ENCODE peak calls at places on chromosomes 2 and 18, in ten cellular contexts. K, L, H, X, Q, Z, R, J, A and W are unnamed samples.
A peak's percentile ranks its signal among the peaks of the same experiment; 100 is the strongest.

GRCh38 chr2:201907128-201907886 is 101.0 kb downstream of the CDK15 start:
- DNase-seq in K (no peak), L (no peak), H (no peak), X (no peak), Q (no peak), Z (no peak), R (no peak), J (no peak), A (no peak), W (no peak)

GRCh38 chr2:10048501-10049171 is 5.3 kb downstream of the KLF11 start:
- DNase-seq in K (no peak), L (peak; percentile 63), H (no peak), X (peak; percentile 48), Q (peak; percentile 42), Z (peak; percentile 62), R (peak; percentile 53), J (no peak), A (no peak), W (peak; percentile 52)

GRCh38 chr18:51753365-51754057 is 556.0 kb upstream of the MEX3C start:
- DNase-seq in K (no peak), L (no peak), H (no peak), X (no peak), Q (no peak), Z (no peak), R (no peak), J (no peak), A (no peak), W (no peak)

GRCh38 chr2:222299926-222300724 is 1.3 kb upstream of the PAX3 start:
- DNase-seq in K (no peak), L (no peak), H (peak; percentile 19), X (no peak), Q (no peak), Z (no peak), R (no peak), J (no peak), A (no peak), W (no peak)

GRCh38 chr2:118443596-118443995 is 355.3 kb downstream of the INSIG2 start:
- DNase-seq in K (no peak), L (peak; percentile 80), H (no peak), X (no peak), Q (no peak), Z (no peak), R (no peak), J (no peak), A (peak; percentile 79), W (no peak)

GRCh38 chr2:58427572-58428285 is 186.6 kb upstream of the FANCL start:
- DNase-seq in K (peak; percentile 17), L (peak; percentile 46), H (no peak), X (no peak), Q (no peak), Z (no peak), R (no peak), J (no peak), A (no peak), W (no peak)

GRCh38 chr2:134009440-134009839 is 244.4 kb upstream of the MGAT5 start:
- DNase-seq in K (no peak), L (no peak), H (no peak), X (no peak), Q (no peak), Z (no peak), R (no peak), J (no peak), A (no peak), W (no peak)

GRCh38 chr2:96164459-96165184 is 19.4 kb upstream of the DUSP2 start:
- DNase-seq in K (no peak), L (no peak), H (no peak), X (no peak), Q (no peak), Z (peak; percentile 36), R (peak; percentile 38), J (no peak), A (no peak), W (no peak)